ENCODE peak calls at places on chromosomes 11 and 22, in four cellular contexts. G, S, R and C are unnamed samples.

GRCh38 chr11:102497061-102497460 is 33.5 kb downstream of the MMP7 start:
- DNase-seq in G (peak; percentile 44), S (peak; percentile 58), R (no peak), C (no peak)

GRCh38 chr11:111960916-111961315 is 23.8 kb downstream of the DIXDC1 start:
- DNase-seq in G (no peak), S (no peak), R (no peak), C (no peak)

GRCh38 chr11:134636071-134636470 is 224.0 kb upstream of the B3GAT1 start:
- DNase-seq in G (no peak), S (no peak), R (no peak), C (peak; percentile 8)

GRCh38 chr11:85718126-85718943 is 32.3 kb upstream of the CCDC89 start:
- DNase-seq in G (no peak), S (no peak), R (no peak), C (no peak)

GRCh38 chr11:10984742-10985141 is 126.9 kb upstream of the ZBED5 start:
- DNase-seq in G (no peak), S (no peak), R (no peak), C (no peak)

GRCh38 chr11:121418625-121419114 is 33.4 kb upstream of the SORL1 start:
- DNase-seq in G (peak; percentile 12), S (no peak), R (no peak), C (peak; percentile 49)

GRCh38 chr11:98549571-98549970 is 471.2 kb upstream of the CNTN5 start:
- DNase-seq in G (no peak), S (no peak), R (no peak), C (no peak)

GRCh38 chr11:118618991-118619375 is 11.6 kb downstream of the PHLDB1 start:
- DNase-seq in G (peak; percentile 91), S (peak; percentile 92), R (no peak), C (no peak)

GRCh38 chr22:20035375-20036084 is 14.6 kb downstream of the TANGO2 start:
- DNase-seq in G (no peak), S (no peak), R (no peak), C (no peak)

GRCh38 chr11:40328890-40329617 is 1130.4 kb downstream of the LRRC4C start:
- DNase-seq in G (peak; percentile 98), S (peak; percentile 99), R (peak; percentile 39), C (no peak)

GRCh38 chr11:46504817-46505613 is 88.8 kb downstream of the AMBRA1 start:
- DNase-seq in G (no peak), S (peak; percentile 6), R (no peak), C (no peak)

GRCh38 chr22:43060213-43060612 is 29.0 kb downstream of the TTLL1 start:
- DNase-seq in G (peak; percentile 14), S (no peak), R (peak; percentile 36), C (peak; percentile 30)

GRCh38 chr11:18765554-18765953 is 26.0 kb downstream of the PTPN5 start:
- DNase-seq in G (peak; percentile 14), S (no peak), R (no peak), C (no peak)

GRCh38 chr11:117670924-117671323 is 126.1 kb downstream of the DSCAML1 start:
- DNase-seq in G (no peak), S (no peak), R (peak; percentile 63), C (no peak)

GRCh38 chr11:34773826-34774225 is 142.4 kb downstream of the APIP start:
- DNase-seq in G (peak; percentile 56), S (no peak), R (no peak), C (no peak)

GRCh38 chr11:9525116-9525515 is 48.4 kb upstream of the WEE1 start:
- DNase-seq in G (peak; percentile 31), S (no peak), R (no peak), C (no peak)

GRCh38 chr11:68038718-68039525 is at the start of gene TCIRG1:
- DNase-seq in G (peak; percentile 89), S (peak; percentile 80), R (peak; percentile 64), C (peak; percentile 45)

GRCh38 chr22:45477366-45478107 is 25.1 kb upstream of the FBLN1 start:
- DNase-seq in G (no peak), S (no peak), R (no peak), C (no peak)

GRCh38 chr11:47393163-47394049 is 15.0 kb upstream of the SLC39A13 start:
- DNase-seq in G (peak; percentile 40), S (peak; percentile 64), R (no peak), C (no peak)

GRCh38 chr11:44223261-44223660 is 86.7 kb downstream of the ALX4 start:
- DNase-seq in G (peak; percentile 53), S (peak; percentile 76), R (no peak), C (no peak)

GRCh38 chr11:129861702-129862107 is 33.7 kb downstream of the NFRKB start:
- DNase-seq in G (peak; percentile 94), S (peak; percentile 93), R (peak; percentile 68), C (no peak)

GRCh38 chr11:77884186-77884828 is 63.4 kb downstream of the AAMDC start:
- DNase-seq in G (peak; percentile 67), S (peak; percentile 86), R (no peak), C (no peak)

GRCh38 chr11:7576671-7577225 is 62.9 kb downstream of the PPFIBP2 start:
- DNase-seq in G (peak; percentile 69), S (peak; percentile 72), R (no peak), C (no peak)

GRCh38 chr11:115134886-115135285 is 369.3 kb downstream of the CADM1 start:
- DNase-seq in G (no peak), S (no peak), R (no peak), C (no peak)

GRCh38 chr11:9615031-9615451 is 41.6 kb downstream of the WEE1 start:
- DNase-seq in G (no peak), S (peak; percentile 32), R (no peak), C (no peak)

GRCh38 chr22:38313384-38313955 is 3.8 kb downstream of the CSNK1E start:
- DNase-seq in G (peak; percentile 90), S (peak; percentile 90), R (no peak), C (no peak)

GRCh38 chr11:66542362-66542761 is 3.5 kb downstream of the ZDHHC24 start:
- DNase-seq in G (peak; percentile 37), S (peak; percentile 32), R (no peak), C (no peak)

GRCh38 chr11:46330887-46331652 is 16.2 kb upstream of the DGKZ start:
- DNase-seq in G (peak; percentile 25), S (no peak), R (no peak), C (peak; percentile 50)

GRCh38 chr11:62556102-62556871 is 9.7 kb upstream of the AHNAK start:
- DNase-seq in G (peak; percentile 95), S (peak; percentile 95), R (no peak), C (peak; percentile 72)

GRCh38 chr11:88402784-88403183 is 65.2 kb upstream of the CTSC start:
- DNase-seq in G (no peak), S (peak; percentile 37), R (no peak), C (no peak)

GRCh38 chr11:63998558-63999348 is 12.5 kb downstream of the OTUB1 start:
- DNase-seq in G (no peak), S (no peak), R (no peak), C (no peak)

GRCh38 chr11:45617886-45618601 is 47.4 kb downstream of the CHST1 start:
- DNase-seq in G (no peak), S (no peak), R (peak; percentile 36), C (no peak)

GRCh38 chr22:21646608-21647590 is 4.8 kb downstream of the SDF2L1 start:
- DNase-seq in G (peak; percentile 88), S (peak; percentile 74), R (no peak), C (peak; percentile 80)

GRCh38 chr11:77322926-77323590 is 21.6 kb upstream of the GDPD4 start:
- DNase-seq in G (peak; percentile 6), S (peak; percentile 35), R (no peak), C (no peak)

GRCh38 chr22:31829505-31829904 is 75.7 kb downstream of the DEPDC5 start:
- DNase-seq in G (peak; percentile 83), S (peak; percentile 91), R (no peak), C (no peak)
- H3K4me3 ChIP-seq in G (no peak overlapping the region), S (no peak overlapping the region), R (no peak overlapping the region), C (no peak overlapping the region)

GRCh38 chr11:120184371-120184945 is 26.4 kb upstream of the OAF start:
- DNase-seq in G (no peak), S (no peak), R (no peak), C (no peak)
- H3K4me3 ChIP-seq in G (no peak overlapping the region), S (no peak overlapping the region), R (no peak overlapping the region), C (no peak overlapping the region)

GRCh38 chr11:42802211-42802918 is 509.4 kb upstream of the API5 start:
- DNase-seq in G (no peak), S (no peak), R (no peak), C (no peak)
- H3K4me3 ChIP-seq in G (no peak overlapping the region), S (no peak overlapping the region), R (no peak overlapping the region), C (no peak overlapping the region)

GRCh38 chr11:726278-726915 is 20.4 kb downstream of the EPS8L2 start:
- DNase-seq in G (no peak), S (no peak), R (no peak), C (peak; percentile 28)
- H3K4me3 ChIP-seq in G (no peak overlapping the region), S (no peak overlapping the region), R (no peak overlapping the region), C (peak overlapping the region; percentile 62)

DNA sequence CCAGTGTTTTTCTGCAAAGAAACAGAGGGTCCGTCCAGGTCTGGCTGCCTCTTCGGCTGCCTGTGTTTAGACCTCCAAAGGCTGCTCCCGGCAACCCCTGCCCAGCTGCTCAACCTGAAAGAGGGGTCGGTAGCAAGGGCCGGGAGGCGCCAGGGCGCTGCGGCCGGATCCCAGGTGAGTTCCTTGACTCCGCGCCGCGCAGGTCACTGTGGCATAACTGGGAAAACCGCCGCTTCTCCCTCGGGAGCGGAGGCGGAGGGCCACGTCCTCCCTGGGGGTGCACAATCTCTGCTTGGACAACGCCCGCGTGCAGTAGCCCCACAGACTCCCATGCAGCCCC is 1.0 kb upstream of the BRSK2 start:
- DNase-seq in G (no peak), S (no peak), R (no peak), C (no peak)
- H3K4me3 ChIP-seq in G (peak overlapping the region; percentile 52), S (peak overlapping the region; percentile 64), R (peak overlapping the region; percentile 83), C (peak overlapping the region; percentile 78)

GRCh38 chr11:124643605-124644425 is 21.2 kb downstream of the TBRG1 start:
- DNase-seq in G (peak; percentile 87), S (peak; percentile 79), R (no peak), C (no peak)
- H3K4me3 ChIP-seq in G (no peak overlapping the region), S (no peak overlapping the region), R (no peak overlapping the region), C (no peak overlapping the region)

GRCh38 chr11:119726150-119726553 is 2.8 kb downstream of the NECTIN1 start:
- DNase-seq in G (no peak), S (no peak), R (no peak), C (no peak)

GRCh38 chr11:119728226-119728626 is 774 bp downstream of the NECTIN1 start:
- DNase-seq in G (peak; percentile 13), S (no peak), R (no peak), C (no peak)

GRCh38 chr11:119726585-119727522 is 2.1 kb downstream of the NECTIN1 start:
- DNase-seq in G (no peak), S (no peak), R (peak; percentile 73), C (no peak)

GRCh38 chr11:119728651-119729580 is at the start of gene NECTIN1:
- DNase-seq in G (peak; percentile 84), S (peak; percentile 77), R (peak; percentile 80), C (peak; percentile 74)

GRCh38 chr11:119727523-119728081 is 1.4 kb downstream of the NECTIN1 start:
- DNase-seq in G (peak; percentile 10), S (no peak), R (no peak), C (peak; percentile 27)
- H3K4me3 ChIP-seq in G (peak overlapping the region; percentile 66), S (peak overlapping the region; percentile 67), R (peak overlapping the region; percentile 80), C (peak overlapping the region; percentile 59)